ENCODE peak calls at places on chromosomes 4 and X, in five cellular contexts. V is substantia nigra; I is pancreas; H is CD4-positive, alpha-beta memory T cell; N is right atrium auricular region. Y is an unnamed sample.

GRCh38 chr4:102868782-102869568 is at the start of gene CISD2:
- DNase-seq in N (peak; percentile 91), V (peak; percentile 87), H (peak; percentile 94), I (peak; percentile 95), Y (peak; percentile 79)

GRCh38 chr4:5953003-5953951 is 60.4 kb upstream of the CRMP1 start:
- DNase-seq in I (no peak), H (no peak), V (no peak), N (no peak), Y (no peak)

GRCh38 chr4:52894408-52894807 is 32.3 kb downstream of the RASL11B start:
- DNase-seq in N (no peak), I (no peak), H (no peak), V (no peak), Y (no peak)

GRCh38 chrX:111568356-111568755 is 56.9 kb downstream of the SERTM2 start:
- DNase-seq in N (no peak), I (no peak), V (no peak), H (no peak), Y (no peak)

GRCh38 chr4:2643555-2643954 is 107.1 kb downstream of the FAM193A start:
- DNase-seq in H (no peak), N (no peak), V (no peak), I (no peak), Y (no peak)

GRCh38 chrX:9378980-9379696 is 85.7 kb upstream of the TBL1X start:
- DNase-seq in V (no peak), I (no peak), N (no peak), H (no peak), Y (no peak)

GRCh38 chr4:124867551-124867950 is 155.0 kb upstream of the ANKRD50 start:
- DNase-seq in V (no peak), I (no peak), H (no peak), N (no peak), Y (no peak)

GRCh38 chr4:162791321-162791720 is 375.4 kb downstream of the NAF1 start:
- DNase-seq in N (no peak), I (no peak), H (no peak), V (no peak), Y (no peak)

GRCh38 chr4:56077676-56078075 is 128.9 kb downstream of the CEP135 start:
- DNase-seq in I (no peak), N (no peak), H (no peak), V (no peak), Y (no peak)

GRCh38 chrX:2859197-2859797 is 30.6 kb downstream of the GYG2 start:
- DNase-seq in V (no peak), H (no peak), N (no peak), I (no peak), Y (no peak)

GRCh38 chr4:185143596-185143969 is 517 bp downstream of the SLC25A4 start:
- DNase-seq in H (peak; percentile 54), N (no peak), V (no peak), I (peak; percentile 80), Y (peak; percentile 20)

GRCh38 chrX:107451754-107452153 is 2.3 kb downstream of the FRMPD3 start:
- DNase-seq in V (no peak), N (no peak), H (no peak), I (no peak), Y (no peak)

GRCh38 chr4:97953171-97953570 is 190.1 kb downstream of the STPG2 start:
- DNase-seq in V (no peak), N (no peak), I (no peak), H (no peak), Y (no peak)

DNA sequence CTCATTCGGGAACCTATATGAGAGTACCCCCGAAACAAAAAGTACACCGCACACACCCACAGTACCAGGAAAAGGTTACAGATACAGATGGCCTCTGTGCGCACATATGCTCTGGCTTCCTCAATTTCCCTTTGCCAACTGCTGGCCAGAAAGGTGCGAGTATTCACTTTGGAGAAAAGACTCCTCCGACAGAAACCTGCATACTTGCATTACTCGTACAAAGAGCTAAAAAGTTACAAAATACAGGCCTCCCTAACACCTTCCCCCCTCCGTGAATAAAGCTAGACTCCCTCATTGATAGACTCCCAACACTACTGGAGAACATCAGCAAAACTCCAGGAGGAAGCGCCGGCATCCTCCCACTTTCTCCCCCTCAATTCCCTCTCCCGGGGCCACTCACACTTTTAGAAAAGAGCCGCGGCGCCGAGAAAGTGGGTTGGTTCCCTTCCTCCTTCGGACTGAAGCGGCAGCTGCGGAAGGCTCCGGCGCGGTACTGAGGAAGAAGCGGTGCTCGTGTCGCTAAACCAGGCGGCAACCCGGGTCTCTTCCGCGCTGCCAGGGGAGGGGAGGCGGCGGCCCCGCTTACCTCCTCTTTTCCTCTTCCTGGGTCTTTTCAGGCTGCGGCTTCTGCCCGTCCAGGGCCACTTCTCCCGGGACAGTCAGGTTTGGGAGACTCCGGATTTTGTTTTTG is 1.2 kb downstream of the FBXW7 start:
- DNase-seq in N (no peak), H (peak; percentile 63), I (peak; percentile 82), V (no peak), Y (peak; percentile 53)
- H3K27ac ChIP-seq in N (peak overlapping the region; percentile 93), H (peak overlapping the region; percentile 87), I (peak overlapping the region; percentile 96), V (peak overlapping the region; percentile 17), Y (peak overlapping the region; percentile 90)

GRCh38 chr4:36214735-36215485 is 29.4 kb downstream of the ARAP2 start:
- DNase-seq in H (no peak), N (no peak), I (no peak), V (no peak), Y (no peak)
- H3K27ac ChIP-seq in H (no peak overlapping the region), N (no peak overlapping the region), I (no peak overlapping the region), V (peak overlapping the region; percentile 82), Y (no peak overlapping the region)

GRCh38 chr4:115489284-115489683 is 375.9 kb upstream of the NDST4 start:
- DNase-seq in N (no peak), V (no peak), H (no peak), I (no peak), Y (no peak)

GRCh38 chr4:115485402-115485801 is 372.0 kb upstream of the NDST4 start:
- DNase-seq in N (no peak), V (no peak), H (no peak), I (no peak), Y (no peak)

GRCh38 chr4:115484479-115484878 is 371.1 kb upstream of the NDST4 start:
- DNase-seq in I (no peak), V (no peak), H (no peak), N (no peak), Y (no peak)
- H3K27ac ChIP-seq in I (no peak overlapping the region), V (no peak overlapping the region), H (no peak overlapping the region), N (no peak overlapping the region), Y (no peak overlapping the region)

GRCh38 chrX:8140986-8141385 is 30.1 kb downstream of the VCX2 start:
- DNase-seq in I (no peak), N (no peak), H (no peak), V (no peak), Y (no peak)
- H3K27ac ChIP-seq in I (no peak overlapping the region), N (no peak overlapping the region), H (no peak overlapping the region), V (no peak overlapping the region), Y (no peak overlapping the region)

DNA sequence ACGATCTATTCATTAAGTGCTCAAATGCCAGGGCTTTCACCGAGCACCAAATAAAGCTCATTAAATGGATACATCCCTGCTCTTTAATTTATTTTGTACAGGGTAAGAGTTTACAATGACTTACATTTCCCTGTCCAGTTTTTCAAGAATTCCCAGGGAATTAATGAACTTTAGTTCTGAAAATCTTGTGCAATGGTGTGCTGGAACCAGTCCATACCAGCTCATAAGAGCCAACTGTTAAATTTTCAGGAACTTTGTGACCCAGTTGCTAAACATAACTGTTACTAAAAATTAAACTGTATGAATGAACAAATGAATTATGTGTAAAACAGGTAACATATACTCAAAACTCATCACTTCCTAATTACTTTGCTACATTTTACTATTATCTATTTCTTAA is 191.7 kb upstream of the RASGEF1B start:
- DNase-seq in H (no peak), I (no peak), N (no peak), V (no peak), Y (no peak)
- H3K27ac ChIP-seq in H (no peak overlapping the region), I (no peak overlapping the region), N (no peak overlapping the region), V (no peak overlapping the region), Y (no peak overlapping the region)

GRCh38 chr4:10006236-10006603 is 15.1 kb downstream of the SLC2A9 start:
- DNase-seq in V (no peak), H (no peak), N (no peak), I (no peak), Y (no peak)
- H3K27ac ChIP-seq in V (no peak overlapping the region), H (no peak overlapping the region), N (peak overlapping the region; percentile 54), I (peak overlapping the region; percentile 76), Y (no peak overlapping the region)

GRCh38 chr4:15233626-15234025 is 194.2 kb upstream of the C1QTNF7 start:
- DNase-seq in V (no peak), N (no peak), H (no peak), I (no peak), Y (no peak)

GRCh38 chr4:15231265-15232091 is 196.4 kb upstream of the C1QTNF7 start:
- DNase-seq in N (peak; percentile 89), I (no peak), V (peak; percentile 33), H (peak; percentile 66), Y (peak; percentile 69)

GRCh38 chr4:15232725-15233597 is 194.9 kb upstream of the C1QTNF7 start:
- DNase-seq in V (no peak), I (no peak), H (no peak), N (no peak), Y (no peak)

GRCh38 chr4:15234585-15235126 is 193.2 kb upstream of the C1QTNF7 start:
- DNase-seq in H (no peak), I (no peak), V (no peak), N (no peak), Y (no peak)

GRCh38 chr4:15234101-15234500 is 193.7 kb upstream of the C1QTNF7 start:
- DNase-seq in I (no peak), V (no peak), H (no peak), N (no peak), Y (no peak)
- H3K27ac ChIP-seq in I (no peak overlapping the region), V (no peak overlapping the region), H (no peak overlapping the region), N (peak overlapping the region; percentile 19), Y (no peak overlapping the region)

Y was measured in CD4-positive, alpha-beta T cell.